ENCODE peak calls at places on chromosomes 4 and X, in seven cellular contexts. Q is CD8-positive, alpha-beta memory T cell; F is fibroblast of lung; E is activated CD4-positive, alpha-beta T cell treated with anti-CD3 and anti-CD28 coated beads, Interleukin-2, amount 50 U/mL, for 48 hours; U is activated gamma-delta T cell treated with Interleukin-2 at 50 U/mL for 16 hours; L is Calu3; J is HCT116. Y is an unnamed sample.

GRCh38 chr4:156956947-156957346 is 14.7 kb downstream of the PDGFC start:
- DNase-seq in Q (no peak), L (no peak), J (no peak), U (no peak), E (no peak), F (no peak), Y (no peak)

GRCh38 chr4:140935259-140935658 is 179.1 kb upstream of the TBC1D9 start:
- DNase-seq in J (no peak), F (peak), Q (no peak), U (no peak), L (no peak), E (no peak), Y (no peak)

GRCh38 chr4:76125816-76126215 is 22.4 kb downstream of the NUP54 start:
- DNase-seq in F (no peak), J (no peak), E (no peak), U (no peak), Q (no peak), L (no peak), Y (no peak)

GRCh38 chrX:13398073-13398823 is 78.4 kb upstream of the ATXN3L start:
- DNase-seq in L (peak), E (peak), Q (no peak), U (no peak), F (peak), J (peak), Y (peak)

GRCh38 chrX:63408050-63408449 is 56.9 kb upstream of the SPIN4 start:
- DNase-seq in U (no peak), L (no peak), J (no peak), E (no peak), Q (no peak), F (no peak), Y (no peak)

GRCh38 chrX:14915596-14915995 is 42.4 kb downstream of the MOSPD2 start:
- DNase-seq in J (no peak), U (no peak), F (no peak), L (no peak), E (no peak), Q (no peak), Y (no peak)

GRCh38 chr4:2583517-2583916 is 47.1 kb downstream of the FAM193A start:
- DNase-seq in F (peak), Q (no peak), J (no peak), E (no peak), L (no peak), U (no peak), Y (no peak)

GRCh38 chr4:150167054-150167453 is 88.8 kb downstream of the DCLK2 start:
- DNase-seq in J (no peak), F (no peak), L (no peak), E (no peak), U (no peak), Q (no peak), Y (no peak)

GRCh38 chr4:13986533-13986932 is 359.0 kb upstream of the BOD1L1 start:
- DNase-seq in E (no peak), Q (no peak), L (no peak), F (peak), U (no peak), J (no peak), Y (no peak)

GRCh38 chr4:40124690-40125089 is 68.0 kb downstream of the N4BP2 start:
- DNase-seq in U (no peak), F (no peak), E (no peak), J (no peak), Q (no peak), L (no peak), Y (no peak)

GRCh38 chr4:552059-552458 is 24.0 kb downstream of the TMEM271 start:
- DNase-seq in L (no peak), Q (no peak), U (no peak), F (no peak), E (no peak), J (no peak), Y (no peak)

GRCh38 chrX:74579597-74580209 is 34.7 kb downstream of the RLIM start:
- DNase-seq in U (no peak), E (no peak), Q (no peak), J (no peak), F (peak), L (no peak), Y (no peak)

GRCh38 chrX:41108007-41108683 is 22.9 kb downstream of the USP9X start:
- DNase-seq in L (no peak), E (no peak), U (no peak), F (no peak), Q (no peak), J (no peak), Y (no peak)

GRCh38 chr4:13359809-13360208 is 124.3 kb downstream of the RAB28 start:
- DNase-seq in F (no peak), E (no peak), L (no peak), Q (no peak), U (no peak), J (no peak), Y (no peak)

GRCh38 chr4:186606593-186606992 is 51.2 kb upstream of the MTNR1A start:
- DNase-seq in J (no peak), U (no peak), Q (no peak), E (no peak), L (no peak), F (no peak), Y (no peak)

GRCh38 chr4:185709802-185710486 is 102.0 kb downstream of the SORBS2 start:
- DNase-seq in L (no peak), F (peak), Q (no peak), U (no peak), J (no peak), E (no peak), Y (no peak)

GRCh38 chr4:25031077-25031606 is 396 bp upstream of the LGI2 start:
- DNase-seq in Q (no peak), E (no peak), F (peak), L (peak), J (no peak), U (no peak), Y (no peak)

GRCh38 chrX:22365460-22365859 is 92.7 kb downstream of the CBLL2 start:
- DNase-seq in L (no peak), Q (no peak), F (peak), E (no peak), J (peak), U (no peak), Y (no peak)

GRCh38 chrX:148049441-148049840 is 68.3 kb downstream of the FMR1NB start:
- DNase-seq in J (peak), F (peak), Q (no peak), E (no peak), U (no peak), L (peak), Y (no peak)

GRCh38 chrX:48558270-48558669 is 16.0 kb upstream of the RBM3 start:
- DNase-seq in U (no peak), Q (no peak), L (no peak), F (peak), J (no peak), E (no peak), Y (no peak)